ENCODE peak calls at places on chromosomes 3 and 15, in ten cellular contexts. T, D, Y, S, O, J, U, W, Q and E are unnamed samples.
A peak's percentile ranks its signal among the peaks of the same experiment; 100 is the strongest.

GRCh38 chr15:23039917-23040281 is 530 bp upstream of the TUBGCP5 start:
- DNase-seq in T (no peak), D (no peak), Y (no peak), S (no peak), O (no peak), J (no peak), U (no peak), W (no peak), Q (peak; percentile 71), E (no peak)

GRCh38 chr3:176037636-176038035 is 1159.6 kb downstream of the TBL1XR1 start:
- DNase-seq in T (no peak), D (no peak), Y (no peak), S (no peak), O (no peak), J (no peak), U (no peak), W (no peak), Q (no peak), E (no peak)

GRCh38 chr3:77236118-77236517 is 196.2 kb downstream of the ROBO2 start:
- DNase-seq in T (no peak), D (no peak), Y (no peak), S (no peak), O (no peak), J (no peak), U (no peak), W (no peak), Q (no peak), E (no peak)

GRCh38 chr3:171056528-171056927 is 30.0 kb upstream of the SLC2A2 start:
- DNase-seq in T (peak; percentile 12), D (no peak), Y (no peak), S (no peak), O (no peak), J (peak; percentile 88), U (no peak), W (no peak), Q (no peak), E (no peak)

GRCh38 chr3:151328298-151329036 is 882 bp downstream of the P2RY13 start:
- DNase-seq in T (peak; percentile 59), D (no peak), Y (no peak), S (no peak), O (no peak), J (peak; percentile 67), U (no peak), W (no peak), Q (no peak), E (no peak)

GRCh38 chr3:10706156-10707088 is 109.6 kb upstream of the SLC6A11 start:
- DNase-seq in T (no peak), D (no peak), Y (no peak), S (no peak), O (no peak), J (no peak), U (no peak), W (no peak), Q (no peak), E (no peak)

GRCh38 chr3:116339441-116340028 is 105.8 kb downstream of the LSAMP start:
- DNase-seq in T (peak; percentile 82), D (no peak), Y (peak; percentile 11), S (no peak), O (no peak), J (no peak), U (no peak), W (no peak), Q (no peak), E (no peak)

GRCh38 chr3:121997372-121997771 is 24.7 kb downstream of the ILDR1 start:
- DNase-seq in T (no peak), D (no peak), Y (no peak), S (no peak), O (no peak), J (no peak), U (no peak), W (no peak), Q (no peak), E (no peak)

GRCh38 chr3:117626577-117626976 is 917.0 kb downstream of the TUSC7 start:
- DNase-seq in T (no peak), D (no peak), Y (no peak), S (no peak), O (no peak), J (no peak), U (no peak), W (no peak), Q (no peak), E (no peak)

GRCh38 chr3:195133462-195133861 is 137.5 kb downstream of the XXYLT1 start:
- DNase-seq in T (peak; percentile 94), D (no peak), Y (peak; percentile 44), S (peak; percentile 86), O (peak; percentile 63), J (peak; percentile 87), U (no peak), W (no peak), Q (peak; percentile 79), E (peak; percentile 78)

GRCh38 chr3:28978092-28978491 is 302.8 kb upstream of the RBMS3 start:
- DNase-seq in T (no peak), D (no peak), Y (no peak), S (no peak), O (no peak), J (no peak), U (no peak), W (no peak), Q (no peak), E (no peak)

GRCh38 chr15:86284630-86285029 is 205.0 kb downstream of the AGBL1 start:
- DNase-seq in T (no peak), D (no peak), Y (no peak), S (no peak), O (no peak), J (no peak), U (no peak), W (no peak), Q (no peak), E (no peak)

DNA sequence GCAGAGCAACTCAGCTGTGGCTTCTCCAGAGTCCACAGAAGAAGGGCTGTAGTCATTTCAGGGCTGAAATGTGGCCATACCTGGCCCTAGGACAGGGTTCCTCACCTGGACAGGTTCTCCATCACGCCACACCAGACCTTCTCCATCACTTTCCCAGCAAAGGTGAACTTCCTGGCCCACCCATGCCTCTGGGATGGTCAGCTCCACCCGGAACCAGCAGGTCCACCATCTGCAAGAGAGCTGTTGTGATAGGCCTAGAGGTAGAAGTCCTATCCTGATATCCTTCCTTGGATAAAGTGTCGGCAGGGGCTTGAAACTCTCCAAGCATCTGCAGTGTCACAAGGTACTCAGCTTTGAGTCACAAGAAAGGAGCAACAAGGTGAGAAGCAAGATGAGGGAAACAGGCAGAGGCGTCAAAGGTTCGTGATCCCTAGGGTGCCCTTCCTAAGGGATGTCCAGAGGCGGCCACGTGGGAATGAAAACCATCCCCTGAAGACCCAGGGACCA is 948 bp downstream of the MAN2C1 start:
- DNase-seq in T (no peak), D (no peak), Y (no peak), S (no peak), O (no peak), J (no peak), U (no peak), W (no peak), Q (no peak), E (no peak)
- TF ChIP-seq CTCF in T (no peak), D (no peak), Y (no peak), S (no peak), O (no peak), J (no peak), U (no peak), W (no peak), Q (no peak), E (no peak)

DNA sequence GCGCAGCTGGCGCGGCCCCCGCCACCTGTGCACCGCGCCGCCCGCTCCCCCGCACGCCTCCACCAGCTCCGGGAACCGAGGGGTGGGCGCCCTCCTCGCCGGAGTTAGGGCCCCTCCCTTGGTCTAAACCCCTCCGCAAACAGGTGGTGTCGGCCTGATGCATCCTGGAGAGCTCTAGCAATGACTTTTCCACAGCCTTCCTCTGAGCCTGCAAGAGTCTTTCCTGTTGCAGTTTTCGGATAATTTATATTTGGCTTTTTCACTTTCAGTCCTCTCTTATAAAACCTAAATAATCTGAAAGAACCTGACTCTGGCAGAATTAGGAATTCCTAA is 334 bp upstream of the IGSF11 start:
- DNase-seq in T (no peak), D (no peak), Y (no peak), S (no peak), O (no peak), J (no peak), U (no peak), W (no peak), Q (no peak), E (no peak)
- TF ChIP-seq CTCF in T (no peak), D (no peak), Y (no peak), S (no peak), O (no peak), J (no peak), U (no peak), W (no peak), Q (no peak), E (no peak)

GRCh38 chr15:58224068-58224467 is 85.9 kb downstream of the AQP9 start:
- DNase-seq in T (peak; percentile 56), D (no peak), Y (no peak), S (no peak), O (no peak), J (no peak), U (no peak), W (no peak), Q (no peak), E (no peak)

GRCh38 chr15:58222698-58223097 is 84.5 kb downstream of the AQP9 start:
- DNase-seq in T (peak; percentile 43), D (no peak), Y (no peak), S (no peak), O (no peak), J (no peak), U (no peak), W (no peak), Q (no peak), E (no peak)

GRCh38 chr15:58223432-58223831 is 85.3 kb downstream of the AQP9 start:
- DNase-seq in T (no peak), D (no peak), Y (no peak), S (no peak), O (no peak), J (no peak), U (no peak), W (no peak), Q (no peak), E (no peak)

DNA sequence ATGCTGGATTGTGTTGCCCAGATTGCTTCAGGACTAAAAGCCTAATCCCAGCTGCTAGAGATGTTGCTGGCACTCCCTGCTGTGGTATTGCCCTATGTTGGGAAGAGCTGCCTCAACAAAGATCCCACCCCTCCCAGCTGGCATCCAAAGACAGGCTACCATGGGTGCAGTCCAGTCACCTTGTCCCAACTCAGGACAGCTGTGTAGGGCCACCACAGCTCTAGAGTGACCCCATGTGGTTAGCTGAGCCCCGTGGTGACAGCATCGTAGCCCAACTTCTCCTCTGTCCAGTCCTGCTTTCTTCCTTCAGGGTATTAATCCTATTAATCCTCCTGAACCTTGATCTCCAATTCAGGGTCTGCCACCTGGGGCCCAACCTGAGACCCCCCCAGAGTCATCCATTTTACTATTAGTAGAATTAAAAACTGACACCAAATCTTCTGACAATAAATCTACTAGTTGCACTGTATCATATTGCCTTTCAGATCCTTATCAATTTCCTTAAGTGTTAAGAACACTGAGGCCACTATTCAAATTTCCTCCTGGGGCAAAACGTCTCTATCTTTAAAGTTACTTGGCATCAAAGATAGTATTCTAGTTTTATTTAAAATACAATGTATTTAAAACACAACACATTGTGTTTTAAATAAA is 83.5 kb downstream of the AQP9 start:
- DNase-seq in T (peak; percentile 40), D (peak; percentile 22), Y (peak; percentile 39), S (no peak), O (no peak), J (no peak), U (peak; percentile 54), W (no peak), Q (no peak), E (no peak)
- TF ChIP-seq CTCF in T (peak; percentile 82), D (no peak), Y (no peak), S (peak; percentile 63), O (peak; percentile 71), J (peak; percentile 69), U (peak; percentile 40), W (no peak), Q (no peak), E (peak; percentile 61)

GRCh38 chr15:78264304-78265136 is at the start of gene DNAJA4:
- DNase-seq in T (peak; percentile 32), D (no peak), Y (peak; percentile 66), S (no peak), O (peak; percentile 57), J (no peak), U (peak; percentile 74), W (no peak), Q (peak; percentile 78), E (no peak)
- TF ChIP-seq CTCF in T (peak; percentile 5), D (no peak), Y (no peak), S (peak; percentile 34), O (no peak), J (peak; percentile 37), U (peak; percentile 29), W (no peak), Q (no peak), E (no peak)